ENCODE peak calls at places on chromosomes 1 and 21, in seven cellular contexts. H is heart left ventricle, W is colonic mucosa, M is Caco-2, Y is IMR-90, O is ovary, X is fibroblast of lung. D is an unnamed sample.

GRCh38 chr1:65309317-65310077 is at the start of gene DNAJC6:
- DNase-seq in W (peak; percentile 72), M (peak; percentile 57), X (peak; percentile 71), Y (peak; percentile 42), O (peak; percentile 83), H (peak; percentile 79), D (peak; percentile 96)

GRCh38 chr1:200281451-200281850 is 128.4 kb downstream of the ZNF281 start:
- DNase-seq in X (no peak), O (no peak), W (no peak), H (no peak), Y (no peak), M (no peak), D (no peak)

GRCh38 chr21:40689241-40689640 is 157.7 kb downstream of the DSCAM start:
- DNase-seq in X (no peak), M (no peak), O (no peak), W (no peak), Y (no peak), H (no peak), D (no peak)

GRCh38 chr1:239545466-239545865 is 159.1 kb downstream of the CHRM3 start:
- DNase-seq in W (no peak), Y (no peak), O (no peak), M (no peak), H (no peak), X (peak; percentile 10), D (no peak)

GRCh38 chr1:158095737-158096335 is 84.9 kb upstream of the CD1D start:
- DNase-seq in M (no peak), W (peak; percentile 30), Y (peak; percentile 17), X (no peak), O (no peak), H (no peak), D (peak; percentile 80)

GRCh38 chr1:39129514-39129913 is 75.0 kb upstream of the MACF1 start:
- DNase-seq in O (no peak), M (no peak), X (peak; percentile 50), W (no peak), H (no peak), Y (peak; percentile 58), D (peak; percentile 68)

GRCh38 chr1:195715652-195716051 is 892.6 kb downstream of the KCNT2 start:
- DNase-seq in O (no peak), X (no peak), W (no peak), Y (no peak), M (no peak), H (no peak), D (no peak)

GRCh38 chr21:32597205-32597604 is 11.9 kb upstream of the TCP10L start:
- DNase-seq in M (no peak), Y (peak; percentile 95), X (peak; percentile 96), H (no peak), W (no peak), O (no peak), D (no peak)

GRCh38 chr1:21338568-21339401 is 48.5 kb upstream of the ECE1 start:
- DNase-seq in X (no peak), H (peak; percentile 87), O (peak; percentile 93), Y (peak; percentile 93), M (peak; percentile 71), W (peak; percentile 71), D (peak; percentile 82)

GRCh38 chr1:58812926-58813325 is 29.1 kb upstream of the JUN start:
- DNase-seq in H (no peak), W (no peak), O (no peak), X (no peak), M (no peak), Y (no peak), D (no peak)

GRCh38 chr1:9371391-9371935 is 78.8 kb downstream of the SPSB1 start:
- DNase-seq in Y (peak; percentile 81), H (peak; percentile 70), X (peak; percentile 92), W (peak; percentile 33), M (no peak), O (peak; percentile 86), D (no peak)

GRCh38 chr21:16082038-16082816 is 352.4 kb downstream of the USP25 start:
- DNase-seq in W (no peak), Y (peak; percentile 22), O (no peak), M (no peak), X (no peak), H (no peak), D (no peak)

GRCh38 chr1:211258310-211258755 is 833 bp upstream of the RCOR3 start:
- DNase-seq in X (peak; percentile 81), W (peak; percentile 79), O (peak; percentile 87), Y (peak; percentile 60), M (peak; percentile 73), H (peak; percentile 92), D (peak; percentile 87)

GRCh38 chr1:1208713-1209433 is 2.5 kb upstream of the TNFRSF18 start:
- DNase-seq in O (peak; percentile 26), Y (peak; percentile 30), W (no peak), H (peak; percentile 23), X (peak; percentile 51), M (no peak), D (no peak)

GRCh38 chr1:99643021-99643779 is 2.7 kb upstream of the PALMD start:
- DNase-seq in X (peak; percentile 37), M (no peak), O (no peak), Y (peak; percentile 30), W (no peak), H (no peak), D (no peak)

GRCh38 chr21:34887729-34888568 is 161.2 kb downstream of the RUNX1 start:
- DNase-seq in H (peak; percentile 68), X (peak; percentile 98), Y (peak; percentile 99), W (peak; percentile 75), O (peak; percentile 73), M (peak; percentile 60), D (peak; percentile 76)

GRCh38 chr1:218171302-218171893 is 113.7 kb upstream of the RRP15 start:
- DNase-seq in W (no peak), M (no peak), Y (peak; percentile 49), O (no peak), H (no peak), X (peak; percentile 26), D (no peak)

GRCh38 chr1:40305451-40305850 is 11.6 kb downstream of the COL9A2 start:
- DNase-seq in M (no peak), W (no peak), Y (no peak), H (no peak), X (no peak), O (no peak), D (peak; percentile 62)

GRCh38 chr1:119635801-119636390 is 12.2 kb downstream of the ZNF697 start:
- DNase-seq in O (no peak), X (peak; percentile 43), H (no peak), M (no peak), Y (peak; percentile 64), W (no peak), D (no peak)

GRCh38 chr1:23619299-23620188 is 60.2 kb upstream of the ID3 start:
- DNase-seq in Y (peak; percentile 13), M (peak; percentile 56), O (no peak), W (peak; percentile 84), X (peak; percentile 24), H (no peak), D (peak; percentile 87)

GRCh38 chr1:87805661-87806376 is 477.1 kb downstream of the LMO4 start:
- DNase-seq in M (peak; percentile 76), Y (peak; percentile 74), X (peak; percentile 95), H (no peak), O (no peak), W (no peak), D (no peak)

GRCh38 chr1:73635021-73635420 is 563.0 kb downstream of the LRRIQ3 start:
- DNase-seq in Y (no peak), W (no peak), O (no peak), X (no peak), M (no peak), H (no peak), D (no peak)

GRCh38 chr1:162676087-162676486 is 43.8 kb downstream of the DDR2 start:
- DNase-seq in Y (peak; percentile 70), W (no peak), X (peak; percentile 87), M (no peak), H (no peak), O (no peak), D (no peak)

GRCh38 chr1:243396424-243396823 is 140.6 kb downstream of the SDCCAG8 start:
- DNase-seq in M (no peak), H (no peak), X (no peak), W (no peak), Y (no peak), O (no peak), D (no peak)

GRCh38 chr1:236103646-236104218 is 38.6 kb upstream of the GPR137B start:
- DNase-seq in H (peak; percentile 42), Y (peak; percentile 57), M (no peak), W (peak; percentile 65), X (peak; percentile 27), O (peak; percentile 53), D (peak; percentile 83)

GRCh38 chr1:98794196-98794886 is 132.8 kb downstream of the SNX7 start:
- DNase-seq in X (peak; percentile 62), O (no peak), Y (peak; percentile 72), M (no peak), H (peak; percentile 23), W (peak; percentile 52), D (peak; percentile 80)

GRCh38 chr21:32819702-32820101 is 48.1 kb upstream of the PAXBP1 start:
- DNase-seq in H (peak; percentile 58), M (no peak), Y (peak; percentile 87), W (no peak), O (peak; percentile 54), X (peak; percentile 85), D (no peak)

GRCh38 chr1:1755852-1756251 is 22.4 kb downstream of the NADK start:
- DNase-seq in Y (no peak), H (peak; percentile 9), X (no peak), W (no peak), O (no peak), M (no peak), D (no peak)

GRCh38 chr1:232875536-232875935 is 70.3 kb downstream of the MAP10 start:
- DNase-seq in H (no peak), M (no peak), Y (no peak), W (no peak), O (no peak), X (no peak), D (no peak)

GRCh38 chr1:165352109-165352441 is 4.4 kb downstream of the LMX1A start:
- DNase-seq in O (no peak), Y (no peak), W (no peak), M (no peak), X (no peak), H (no peak), D (no peak)
- H3K27me3 ChIP-seq in O (no peaks in the 10 kb centered on the region), Y (peaks cover 50% of the 10 kb centered on the region), W (peaks cover 81% of the 10 kb centered on the region), M (peaks cover 4% of the 10 kb centered on the region), X (peaks cover 37% of the 10 kb centered on the region), H (peaks cover 99% of the 10 kb centered on the region), D (peaks cover 91% of the 10 kb centered on the region)

DNA sequence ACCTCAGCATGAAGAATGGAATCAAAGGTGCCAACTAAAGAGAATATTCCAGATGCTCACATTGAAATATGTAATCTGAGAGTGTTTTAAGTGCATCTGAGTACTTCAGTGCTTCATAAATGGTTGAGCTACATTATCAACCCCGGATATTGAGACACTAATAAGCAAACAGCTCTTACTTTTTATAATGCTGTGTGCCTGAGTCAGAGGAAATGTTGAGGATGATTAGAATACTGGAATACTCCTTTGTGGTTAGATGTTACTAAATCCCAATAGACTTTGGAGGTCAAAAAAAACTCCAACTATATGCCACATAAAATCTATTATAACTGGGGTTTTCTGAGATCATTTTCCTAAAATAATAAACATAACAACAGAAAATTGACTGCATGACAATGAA is 12.5 kb upstream of the KCNA3 start:
- DNase-seq in O (no peak), W (no peak), X (peak; percentile 8), Y (peak; percentile 60), H (no peak), M (no peak), D (no peak)
- H3K4me3 ChIP-seq in O (no peak overlapping the region), W (no peak overlapping the region), X (no peak overlapping the region), Y (no peak overlapping the region), H (no peak overlapping the region), M (no peak overlapping the region), D (no peak overlapping the region)

GRCh38 chr1:171909711-171910110 is 68.4 kb downstream of the DNM3 start:
- DNase-seq in O (no peak), X (peak; percentile 37), Y (no peak), W (no peak), M (no peak), H (no peak), D (no peak)
- TF ChIP-seq CTCF in O (no peak), X (no peak), Y (no peak), W (no peak), M (no peak), H (no peak), D (no peak)

GRCh38 chr1:34779962-34780361 is 1.1 kb upstream of the GJB3 start:
- DNase-seq in H (no peak), W (no peak), X (no peak), Y (no peak), O (no peak), M (no peak), D (peak; percentile 41)
- H3K27me3 ChIP-seq in H (peaks cover 34% of the 10 kb centered on the region), W (peaks cover 12% of the 10 kb centered on the region), X (peaks cover 28% of the 10 kb centered on the region), Y (peaks cover 37% of the 10 kb centered on the region), O (no peaks in the 10 kb centered on the region), M (no peaks in the 10 kb centered on the region), D (peaks cover 27% of the 10 kb centered on the region)

D was measured in endodermal cell.